ENCODE peak calls at places on chromosomes 13 and 19, in seven cellular contexts. K, A, I, D, O, M and N are unnamed samples.

GRCh38 chr13:36275190-36276002 is 22.2 kb downstream of the CCDC169 start:
- DNase-seq in K (no peak), D (peak), I (peak), A (no peak), O (no peak), M (peak), N (peak)

GRCh38 chr13:23790591-23791170 is 98.5 kb downstream of the MIPEP start:
- DNase-seq in D (no peak), I (no peak), A (no peak), M (peak), O (no peak), K (peak), N (no peak)

GRCh38 chr13:112697756-112698655 is 8.2 kb downstream of the ATP11A start:
- DNase-seq in I (peak), O (no peak), A (no peak), D (peak), M (peak), K (no peak), N (no peak)

GRCh38 chr19:4452230-4452990 is 5.2 kb downstream of the UBXN6 start:
- DNase-seq in O (no peak), I (no peak), K (peak), M (no peak), A (no peak), D (no peak), N (no peak)

GRCh38 chr13:112617754-112618375 is 29.9 kb upstream of the TUBGCP3 start:
- DNase-seq in K (peak), O (no peak), A (no peak), M (no peak), D (no peak), I (no peak), N (no peak)

GRCh38 chr19:43779820-43780219 is 953 bp downstream of the KCNN4 start:
- DNase-seq in A (no peak), I (no peak), O (no peak), M (no peak), D (no peak), K (no peak), N (peak)

GRCh38 chr19:10748924-10749434 is 31.1 kb downstream of the DNM2 start:
- DNase-seq in O (no peak), K (no peak), I (no peak), D (peak), M (no peak), A (no peak), N (no peak)

GRCh38 chr19:15393963-15394362 is 14.4 kb upstream of the AKAP8 start:
- DNase-seq in M (peak), A (no peak), O (no peak), K (no peak), D (no peak), I (no peak), N (no peak)

GRCh38 chr13:92074658-92075057 is 676.2 kb downstream of the GPC5 start:
- DNase-seq in I (no peak), M (no peak), D (no peak), K (no peak), A (no peak), O (no peak), N (peak)

GRCh38 chr13:36251012-36251411 is 36.7 kb upstream of the SOHLH2 start:
- DNase-seq in K (no peak), M (no peak), O (no peak), D (no peak), I (no peak), A (no peak), N (no peak)

GRCh38 chr13:110546933-110547332 is 14.6 kb downstream of the RAB20 start:
- DNase-seq in A (no peak), D (peak), O (peak), I (peak), M (peak), K (no peak), N (no peak)

GRCh38 chr13:24741016-24741662 is 22.8 kb upstream of the RNF17 start:
- DNase-seq in M (no peak), A (no peak), O (no peak), I (no peak), K (peak), D (no peak), N (peak)

GRCh38 chr13:75222031-75222430 is 259.9 kb downstream of the TBC1D4 start:
- DNase-seq in I (peak), A (no peak), K (no peak), M (peak), D (no peak), O (no peak), N (no peak)

GRCh38 chr13:110773480-110773879 is 60.0 kb downstream of the ING1 start:
- DNase-seq in I (no peak), O (no peak), M (no peak), D (no peak), A (no peak), K (no peak), N (no peak)

GRCh38 chr13:81781471-81781870 is 1440.5 kb upstream of the SPRY2 start:
- DNase-seq in D (no peak), I (no peak), O (no peak), M (no peak), A (no peak), K (no peak), N (no peak)

GRCh38 chr19:5536337-5536894 is 31.3 kb downstream of the TINCR start:
- DNase-seq in A (no peak), I (no peak), O (no peak), D (peak), M (peak), K (peak), N (no peak)

GRCh38 chr13:113647351-113648217 is 10.4 kb downstream of the ATP4B start:
- DNase-seq in D (peak), A (no peak), M (no peak), K (peak), O (peak), I (peak), N (no peak)

GRCh38 chr19:37654525-37654832 is 786 bp downstream of the ZFP30 start:
- DNase-seq in K (no peak), D (no peak), A (no peak), M (peak), O (no peak), I (no peak), N (no peak)

GRCh38 chr19:50490991-50491472 is 14.4 kb upstream of the GARIN5A start:
- DNase-seq in I (no peak), O (no peak), D (no peak), A (no peak), M (no peak), K (no peak), N (no peak)

GRCh38 chr19:39156230-39156890 is 30.8 kb downstream of the PAK4 start:
- DNase-seq in M (peak), A (no peak), D (no peak), K (no peak), O (no peak), I (no peak), N (peak)

GRCh38 chr19:14770944-14771839 is 7.2 kb downstream of the ADGRE2 start:
- DNase-seq in D (no peak), I (no peak), K (no peak), M (no peak), O (no peak), A (no peak), N (no peak)

GRCh38 chr13:45122941-45123340 is 2.6 kb downstream of the GTF2F2 start:
- DNase-seq in O (no peak), M (no peak), I (no peak), D (no peak), K (no peak), A (no peak), N (peak)

GRCh38 chr19:55484571-55485438 is at the start of gene NAT14:
- DNase-seq in K (peak), I (no peak), M (peak), D (peak), A (no peak), O (no peak), N (peak)

GRCh38 chr19:40530091-40530901 is 46.4 kb upstream of the SHKBP1 start:
- DNase-seq in A (no peak), M (no peak), I (no peak), D (peak), K (peak), O (no peak), N (peak)

GRCh38 chr19:35505956-35506355 is 7.5 kb downstream of the DMKN start:
- DNase-seq in K (no peak), M (no peak), A (no peak), O (no peak), I (no peak), D (no peak), N (no peak)

GRCh38 chr19:19217110-19217509 is 5.4 kb downstream of the NCAN start:
- DNase-seq in K (no peak), A (no peak), I (no peak), D (no peak), O (no peak), M (peak), N (peak)

GRCh38 chr13:49540552-49540951 is 44.8 kb downstream of the PHF11 start:
- DNase-seq in K (no peak), O (no peak), M (peak), A (peak), D (peak), I (no peak), N (no peak)

GRCh38 chr13:86446311-86446710 is 647.1 kb upstream of the SLITRK6 start:
- DNase-seq in A (no peak), K (no peak), O (no peak), I (no peak), D (no peak), M (peak), N (no peak)

GRCh38 chr13:107035186-107035585 is 467.2 kb upstream of the ARGLU1 start:
- DNase-seq in A (no peak), M (peak), K (no peak), D (no peak), O (no peak), I (no peak), N (no peak)

GRCh38 chr19:50632151-50632835 is 7.4 kb downstream of the SYT3 start:
- DNase-seq in M (no peak), D (no peak), A (no peak), O (no peak), K (peak), I (no peak), N (no peak)

GRCh38 chr19:22327321-22327720 is 41.1 kb downstream of the ZNF729 start:
- DNase-seq in K (no peak), O (no peak), D (no peak), I (no peak), A (no peak), M (no peak), N (no peak)

GRCh38 chr19:13093407-13094284 is 9.0 kb downstream of the LYL1 start:
- DNase-seq in O (no peak), A (no peak), K (no peak), M (peak), D (peak), I (peak), N (peak)

GRCh38 chr19:18789883-18790565 is 1.1 kb downstream of the COMP start:
- DNase-seq in O (no peak), M (no peak), K (peak), I (no peak), A (no peak), D (no peak), N (no peak)

GRCh38 chr13:98537306-98537705 is 39.6 kb downstream of the STK24 start:
- DNase-seq in K (peak), I (no peak), D (no peak), A (no peak), M (no peak), O (no peak), N (no peak)

GRCh38 chr19:4090351-4091220 is 23.9 kb upstream of the ZBTB7A start:
- DNase-seq in O (no peak), K (peak), D (no peak), M (no peak), I (no peak), A (no peak), N (no peak)

GRCh38 chr13:110183925-110184324 is 123.0 kb downstream of the COL4A1 start:
- DNase-seq in D (no peak), O (no peak), I (no peak), M (peak), K (no peak), A (no peak), N (no peak)

GRCh38 chr13:28575200-28575599 is 80.3 kb upstream of the FLT1 start:
- DNase-seq in A (peak), M (no peak), D (no peak), K (no peak), O (no peak), I (no peak), N (no peak)
- TF ChIP-seq POLR2A in A (no peak), M (no peak), D (no peak), K (no peak), O (no peak), I (no peak), N (no peak)

DNA sequence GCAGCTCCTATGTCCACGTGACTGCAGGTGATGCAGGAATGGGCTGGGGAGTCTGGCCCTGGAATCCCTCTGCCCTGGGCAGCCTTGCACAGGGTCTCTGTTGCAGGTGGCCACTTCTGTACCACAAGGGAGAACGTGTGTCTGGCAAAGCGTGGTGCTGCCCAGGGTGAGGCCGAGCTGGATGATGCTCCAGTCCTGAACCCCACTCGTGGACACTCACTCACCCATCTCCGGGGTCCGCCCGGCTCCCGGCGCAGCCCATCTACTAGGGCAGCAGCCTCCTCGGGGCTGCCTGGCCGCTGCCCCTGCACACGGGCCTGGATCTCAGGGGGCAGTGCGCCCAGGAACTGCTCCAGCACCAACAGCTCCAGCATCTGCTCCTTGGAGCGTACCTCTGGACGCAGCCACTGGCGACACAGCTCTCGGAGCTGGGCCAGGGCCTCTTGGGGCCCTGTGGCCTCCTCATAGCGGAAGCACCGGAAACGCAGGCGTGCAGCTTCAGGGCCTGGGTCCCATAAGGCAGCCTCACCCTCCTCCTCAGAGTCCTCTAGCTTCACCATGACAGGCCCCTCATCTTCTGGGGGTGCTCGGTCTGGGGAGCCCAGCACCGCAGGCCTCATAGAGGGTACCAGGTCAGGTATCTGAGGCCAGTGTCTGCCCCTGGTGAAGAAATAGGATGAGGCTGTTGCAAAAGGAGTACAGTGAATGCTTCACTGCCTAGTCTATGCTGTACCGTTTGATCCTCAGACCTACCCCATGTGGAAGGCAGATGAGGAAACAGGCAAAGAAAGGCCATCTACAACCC is 2.2 kb downstream of the MZF1 start:
- DNase-seq in D (peak), O (no peak), K (peak), M (no peak), A (no peak), I (no peak), N (no peak)
- TF ChIP-seq POLR2A in D (no peak), O (no peak), K (no peak), M (no peak), A (no peak), I (no peak), N (no peak)

GRCh38 chr19:48397263-48397635 is 3.8 kb downstream of the GRIN2D start:
- DNase-seq in M (no peak), A (no peak), O (no peak), I (no peak), K (no peak), D (no peak), N (no peak)

GRCh38 chr19:48397636-48398328 is 4.3 kb downstream of the GRIN2D start:
- DNase-seq in M (no peak), A (no peak), O (no peak), D (no peak), K (no peak), I (no peak), N (no peak)

GRCh38 chr19:48396010-48396870 is 2.8 kb downstream of the GRIN2D start:
- DNase-seq in K (no peak), D (no peak), I (no peak), O (no peak), A (no peak), M (no peak), N (no peak)

GRCh38 chr19:48395499-48395898 is 2.0 kb downstream of the GRIN2D start:
- DNase-seq in D (no peak), A (no peak), K (no peak), O (no peak), I (no peak), M (no peak), N (no peak)

DNA sequence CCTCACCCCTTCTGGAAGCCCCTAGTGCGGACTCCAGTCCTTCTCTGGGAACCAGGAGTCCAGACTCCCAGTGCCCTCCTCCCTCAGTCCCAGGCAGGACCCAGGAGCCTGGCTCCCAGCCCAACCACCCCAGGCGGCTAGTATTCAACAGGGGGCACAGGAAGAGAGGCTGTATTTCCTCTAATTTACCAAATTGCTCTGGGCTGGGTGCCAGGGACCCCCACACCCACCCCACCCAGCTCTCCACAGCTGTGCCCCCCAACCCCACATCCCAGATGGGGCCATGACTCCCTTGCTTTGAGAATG is 3.4 kb downstream of the GRIN2D start:
- DNase-seq in D (no peak), K (no peak), A (no peak), O (no peak), I (no peak), M (no peak), N (no peak)
- TF ChIP-seq POLR2A in D (no peak), K (no peak), A (no peak), O (no peak), I (no peak), M (no peak), N (no peak)

DNA sequence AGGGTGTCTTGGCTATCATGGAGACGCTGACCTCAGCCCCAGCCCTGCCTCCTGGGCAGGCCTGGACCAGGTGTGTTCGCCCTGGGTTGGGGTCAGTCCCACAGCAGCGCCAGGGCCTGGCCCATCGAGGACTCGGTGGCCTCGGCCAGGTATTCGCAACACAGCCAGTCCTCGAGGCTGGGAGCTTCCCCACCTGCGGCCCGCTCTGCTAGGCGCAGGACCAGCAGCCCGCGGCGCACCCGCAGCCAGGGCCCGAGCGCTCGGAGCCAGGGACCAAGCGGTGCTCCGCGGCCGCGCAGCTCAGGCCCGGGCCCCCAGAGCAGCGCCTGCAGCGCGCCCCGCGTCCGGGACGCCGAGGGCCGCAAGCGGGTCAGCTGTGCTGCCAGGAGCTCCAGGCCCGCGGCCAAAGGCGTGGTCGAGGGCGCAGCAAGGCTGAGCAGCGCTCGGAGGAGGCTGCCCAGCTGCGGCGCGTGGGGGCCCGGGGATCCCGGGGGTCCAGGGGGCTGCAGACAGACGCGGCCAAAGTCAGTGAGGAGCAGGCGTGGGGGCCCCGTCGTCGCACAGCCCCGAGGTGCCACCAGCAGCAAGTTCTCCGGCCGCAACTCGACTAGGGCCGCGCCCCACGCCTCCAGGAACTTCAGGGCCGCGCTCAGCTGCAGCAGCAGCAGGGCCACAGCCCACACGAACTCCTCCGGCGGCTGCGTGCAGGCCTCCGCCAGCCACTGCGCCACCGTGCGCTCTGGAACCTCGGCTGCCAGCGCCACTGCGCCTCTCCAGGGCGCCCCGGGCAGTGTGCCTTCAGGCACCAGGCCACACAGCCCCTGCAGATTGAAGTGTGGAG is 6.2 kb downstream of the PEAK3 start:
- DNase-seq in I (no peak), M (no peak), K (peak), A (no peak), D (peak), O (no peak), N (no peak)
- TF ChIP-seq POLR2A in I (no peak), M (no peak), K (no peak), A (peak), D (no peak), O (no peak), N (no peak)

DNA sequence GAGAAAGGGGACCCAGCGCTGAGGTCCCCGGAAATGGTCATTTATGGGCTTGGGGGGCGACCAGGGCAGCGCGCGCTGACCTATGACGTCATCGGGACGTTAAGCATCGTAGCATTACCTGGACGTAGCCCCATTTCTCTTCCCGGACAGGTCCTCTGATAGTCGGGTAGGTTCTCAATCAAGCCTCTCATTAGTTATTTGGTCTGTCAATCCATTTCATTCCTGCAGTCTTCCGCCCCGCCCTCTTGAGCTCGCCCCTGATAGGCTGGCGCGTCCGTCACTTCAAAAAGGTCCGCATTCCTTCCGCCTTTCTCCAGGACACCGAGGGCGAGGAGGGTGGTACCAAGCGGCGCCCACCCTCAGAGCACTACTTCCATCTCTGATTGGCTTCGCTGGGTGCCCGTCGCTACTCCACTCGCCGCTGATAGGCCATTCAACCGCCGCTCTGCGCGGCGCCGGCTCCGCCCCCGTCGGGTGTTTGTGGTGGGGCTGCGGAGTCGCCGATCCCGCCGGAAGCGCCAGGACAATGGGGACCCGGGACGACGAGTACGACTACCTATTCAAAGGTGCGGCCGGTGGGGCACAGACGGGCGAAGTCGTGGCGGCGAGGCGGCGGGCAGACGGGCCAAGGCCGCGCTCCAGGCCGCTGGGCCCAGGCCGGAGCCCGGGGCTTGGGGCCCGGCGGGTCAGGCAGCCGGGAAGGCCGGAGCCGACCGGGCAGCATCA is at the start of gene RAB11B:
- DNase-seq in M (peak), O (peak), I (peak), K (peak), A (peak), D (peak), N (peak)
- TF ChIP-seq POLR2A in M (peak), O (no peak), I (peak), K (peak), A (peak), D (peak), N (peak)

DNA sequence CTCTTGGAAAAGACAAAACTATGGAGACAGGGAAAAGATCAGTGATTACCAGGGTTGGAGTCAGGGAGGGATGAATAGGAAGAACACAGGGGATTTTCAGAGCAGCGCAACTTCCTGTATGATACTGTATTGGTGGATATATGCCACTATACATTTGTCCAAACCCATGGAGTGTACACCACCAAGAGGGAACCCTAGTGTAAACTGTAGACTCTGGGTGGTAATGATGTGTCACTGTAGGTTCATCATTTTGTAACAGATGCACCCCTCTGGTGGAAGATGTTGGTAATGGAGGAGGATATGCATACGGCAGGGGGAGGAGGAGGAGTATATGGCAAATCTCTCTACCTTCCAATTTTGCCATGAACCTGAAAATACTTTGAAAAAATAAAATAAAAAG is 68.1 kb downstream of the UFM1 start:
- DNase-seq in A (no peak), I (peak), M (peak), K (no peak), D (no peak), O (no peak), N (peak)
- TF ChIP-seq POLR2A in A (no peak), I (no peak), M (no peak), K (no peak), D (no peak), O (no peak), N (no peak)